ENCODE peak calls at places on chromosomes 2 and 18, in nine cellular contexts. Y is uterus; Z is left cardiac atrium; W is RPMI7951; X is HTR-8/SVneo; A is B cell; P is H7; U is fibroblast of pulmonary artery; D is activated CD4-positive, alpha-beta T cell treated with anti-CD3 and anti-CD28 coated beads, Interleukin-2, amount 10 ng/mL, durations not matched to agents 7 days and 5 days. M is an unnamed sample.

GRCh38 chr2:233399306-233400225 is 45.3 kb downstream of the DGKD start:
- DNase-seq in Y (no peak), Z (no peak), W (no peak), X (no peak), A (no peak), P (no peak), U (no peak), D (peak; percentile 55), M (peak; percentile 41)

GRCh38 chr2:158128168-158128973 is 26.7 kb downstream of the UPP2 start:
- DNase-seq in Y (no peak), Z (no peak), W (no peak), X (no peak), A (no peak), P (no peak), U (no peak), D (no peak), M (no peak)

GRCh38 chr18:50866765-50867164 is 12.2 kb upstream of the ME2 start:
- DNase-seq in Y (no peak), Z (no peak), W (no peak), X (no peak), A (no peak), P (no peak), U (peak; percentile 38), D (no peak), M (no peak)

GRCh38 chr2:223121317-223121716 is 69.3 kb downstream of the KCNE4 start:
- DNase-seq in Y (no peak), Z (no peak), W (no peak), X (no peak), A (no peak), P (no peak), U (no peak), D (no peak), M (no peak)

GRCh38 chr2:37711308-37711731 is 39.9 kb upstream of the CDC42EP3 start:
- DNase-seq in Y (no peak), Z (no peak), W (peak; percentile 99), X (peak; percentile 87), A (peak; percentile 8), P (peak; percentile 28), U (peak; percentile 86), D (peak; percentile 62), M (no peak)

GRCh38 chr2:239943991-239944441 is 81.1 kb downstream of the NDUFA10 start:
- DNase-seq in Y (no peak), Z (peak; percentile 6), W (no peak), X (no peak), A (no peak), P (no peak), U (no peak), D (no peak), M (no peak)

GRCh38 chr2:10438688-10439087 is 9.4 kb downstream of the ODC1 start:
- DNase-seq in Y (no peak), Z (no peak), W (no peak), X (no peak), A (no peak), P (peak; percentile 24), U (no peak), D (no peak), M (no peak)

GRCh38 chr18:56413862-56414261 is 224.5 kb downstream of the TXNL1 start:
- DNase-seq in Y (no peak), Z (no peak), W (no peak), X (no peak), A (no peak), P (no peak), U (no peak), D (no peak), M (no peak)

GRCh38 chr2:120436885-120437603 is 91.1 kb downstream of the INHBB start:
- DNase-seq in Y (no peak), Z (no peak), W (peak; percentile 28), X (peak; percentile 56), A (no peak), P (peak; percentile 92), U (peak; percentile 25), D (peak; percentile 19), M (peak; percentile 66)